ENCODE peak calls at places on chromosomes 4 and X, in seven cellular contexts. V is Peyer's patch, J is IMR-90, O is A549, H is lower lobe of right lung, I is kidney, W is thyroid gland. R is an unnamed sample. For H3K4me1 and H3K9me3, the result is how much of the 10 kb centered on the place peaks cover.

GRCh38 chr4:11483076-11483475 is 54.4 kb upstream of the HS3ST1 start:
- DNase-seq in J (no peak), W (no peak), H (no peak), V (no peak), I (no peak), O (no peak), R (no peak)

GRCh38 chrX:17521871-17522693 is 147.1 kb downstream of the NHS start:
- DNase-seq in J (peak), H (no peak), I (no peak), V (no peak), W (peak), O (peak), R (no peak)

GRCh38 chr4:112817933-112818921 is 181.3 kb downstream of the LARP7 start:
- DNase-seq in W (peak), O (peak), I (peak), H (peak), V (peak), J (peak), R (peak)

GRCh38 chrX:633655-634305 is 3.2 kb downstream of the SHOX start:
- DNase-seq in H (no peak), V (no peak), W (no peak), J (no peak), O (no peak), I (no peak), R (no peak)

GRCh38 chr4:158810487-158811215 is 41.8 kb downstream of the FNIP2 start:
- DNase-seq in W (peak), I (peak), V (no peak), O (peak), J (peak), H (no peak), R (no peak)

GRCh38 chr4:23312686-23313085 is 577.2 kb downstream of the PPARGC1A start:
- DNase-seq in J (no peak), I (no peak), V (no peak), O (no peak), H (no peak), W (no peak), R (no peak)

GRCh38 chr4:78205601-78206000 is 148.5 kb downstream of the FRAS1 start:
- DNase-seq in W (no peak), I (no peak), J (no peak), H (no peak), V (no peak), O (no peak), R (no peak)

GRCh38 chr4:170139764-170140163 is 50.0 kb upstream of the AADAT start:
- DNase-seq in V (no peak), I (no peak), J (peak), H (no peak), W (no peak), O (no peak), R (no peak)

GRCh38 chr4:24226018-24226417 is 336.2 kb upstream of the PPARGC1A start:
- DNase-seq in W (no peak), J (peak), H (no peak), I (no peak), V (no peak), O (no peak), R (no peak)

GRCh38 chr4:43286137-43286536 is 393.6 kb downstream of the GRXCR1 start:
- DNase-seq in V (no peak), J (no peak), W (no peak), H (no peak), O (no peak), I (no peak), R (no peak)

GRCh38 chr4:39635023-39635422 is 3.6 kb downstream of the SMIM14 start:
- DNase-seq in I (no peak), W (peak), H (no peak), V (no peak), O (no peak), J (no peak), R (no peak)

GRCh38 chrX:54920610-54921426 is at the start of gene TRO:
- DNase-seq in W (no peak), I (no peak), J (peak), H (no peak), O (no peak), V (no peak), R (no peak)

GRCh38 chr4:4824232-4824631 is 35.2 kb upstream of the MSX1 start:
- DNase-seq in J (no peak), H (no peak), I (no peak), O (no peak), W (no peak), V (no peak), R (no peak)

GRCh38 chrX:1112321-1112720 is 100.1 kb downstream of the CRLF2 start:
- DNase-seq in O (no peak), J (no peak), W (no peak), H (no peak), V (no peak), I (no peak), R (no peak)

GRCh38 chrX:121802881-121803412 is 755.5 kb downstream of the GLUD2 start:
- DNase-seq in I (no peak), J (no peak), H (no peak), V (no peak), O (no peak), W (no peak), R (no peak)

GRCh38 chr4:80186666-80187065 is 10.6 kb upstream of the PRDM8 start:
- DNase-seq in J (no peak), V (no peak), I (no peak), O (no peak), H (no peak), W (no peak), R (no peak)

GRCh38 chr4:153138736-153139135 is 65.5 kb upstream of the TRIM2 start:
- DNase-seq in H (no peak), O (no peak), W (no peak), V (no peak), J (no peak), I (no peak), R (no peak)

GRCh38 chr4:115030281-115030680 is 83.1 kb downstream of the NDST4 start:
- DNase-seq in I (no peak), O (no peak), W (no peak), J (no peak), V (no peak), H (no peak), R (no peak)

GRCh38 chr4:76559236-76560071 is 124.4 kb downstream of the SHROOM3 start:
- DNase-seq in W (no peak), H (no peak), I (no peak), V (no peak), J (no peak), O (no peak), R (no peak)

GRCh38 chrX:7746861-7747260 is 96.1 kb upstream of the VCX start:
- DNase-seq in J (no peak), W (no peak), O (no peak), H (no peak), I (no peak), V (no peak), R (no peak)

GRCh38 chrX:42776195-42776594 is 1.8 kb downstream of the PPP1R2C start:
- DNase-seq in J (no peak), V (no peak), I (no peak), O (no peak), W (no peak), H (no peak), R (no peak)

GRCh38 chr4:138290803-138291202 is 48.7 kb upstream of the SLC7A11 start:
- DNase-seq in J (no peak), H (no peak), W (no peak), V (no peak), O (no peak), I (no peak), R (no peak)

GRCh38 chr4:15754323-15754722 is 23.8 kb upstream of the CD38 start:
- DNase-seq in H (no peak), O (no peak), J (peak), I (no peak), W (no peak), V (no peak), R (no peak)

GRCh38 chr4:42122237-42122636 is 30.2 kb downstream of the BEND4 start:
- DNase-seq in J (no peak), H (no peak), O (no peak), W (no peak), I (no peak), V (no peak), R (no peak)

GRCh38 chr4:83255584-83255983 is 29.0 kb downstream of the COQ2 start:
- DNase-seq in H (no peak), O (peak), J (peak), I (no peak), V (no peak), W (no peak), R (no peak)

GRCh38 chr4:14180983-14181601 is 553.6 kb upstream of the BOD1L1 start:
- DNase-seq in J (peak), V (no peak), W (no peak), I (no peak), O (peak), H (no peak), R (no peak)

GRCh38 chrX:137352101-137352660 is 213.7 kb upstream of the ZIC3 start:
- DNase-seq in O (peak), J (no peak), I (no peak), W (no peak), V (no peak), H (no peak), R (no peak)

GRCh38 chr4:79852305-79852730 is 220.7 kb downstream of the ANTXR2 start:
- DNase-seq in I (peak), V (no peak), H (peak), O (peak), W (peak), J (peak), R (no peak)

GRCh38 chr4:25913056-25913850 is 767 bp upstream of the SMIM20 start:
- DNase-seq in H (peak), W (peak), J (peak), V (peak), O (no peak), I (peak), R (peak)

GRCh38 chr4:72689929-72690328 is 120.9 kb upstream of the ADAMTS3 start:
- DNase-seq in W (no peak), O (no peak), J (no peak), I (no peak), V (no peak), H (no peak), R (no peak)

GRCh38 chrX:109485470-109486340 is 3.8 kb upstream of the GUCY2F start:
- DNase-seq in W (peak), O (peak), V (peak), I (no peak), J (peak), H (peak), R (peak)

GRCh38 chr4:84799318-84799717 is 167.2 kb downstream of the WDFY3 start:
- DNase-seq in W (no peak), V (no peak), O (no peak), I (no peak), H (no peak), J (peak), R (no peak)

GRCh38 chrX:45358417-45358816 is 157.7 kb upstream of the DIPK2B start:
- DNase-seq in V (no peak), I (no peak), J (no peak), O (no peak), H (no peak), W (no peak), R (no peak)

DNA sequence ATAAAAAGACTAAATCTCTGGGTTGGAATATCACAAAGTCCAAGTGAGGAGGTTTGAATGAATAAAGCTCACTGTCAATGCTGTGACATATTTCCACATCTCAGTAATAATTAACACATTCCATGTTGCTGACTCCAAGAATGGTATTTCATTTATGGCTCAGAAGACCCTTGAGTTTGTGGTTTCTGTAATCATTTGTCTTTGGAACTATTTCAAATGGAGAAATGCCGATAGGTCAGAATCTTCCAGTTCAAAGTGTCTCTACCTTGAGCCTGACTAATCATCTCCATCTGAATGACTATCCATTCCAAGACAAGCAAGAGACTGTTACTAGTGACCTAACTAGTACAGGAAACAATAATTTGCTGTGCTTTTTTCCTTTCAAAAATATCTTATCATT is 24.2 kb upstream of the SLC2A9 start:
- DNase-seq in W (no peak), H (no peak), O (peak), V (no peak), J (peak), I (no peak), R (no peak)
- H3K4me1 ChIP-seq in W (under half), H (under half), O (under half), V (under half), J (under half), I (under half), R (under half)

GRCh38 chrX:131216828-131217227 is 72.3 kb downstream of the IGSF1 start:
- DNase-seq in I (no peak), W (no peak), O (no peak), J (no peak), V (no peak), H (no peak), R (no peak)
- H3K9me3 ChIP-seq in I (under half), W (under half), O (under half), J (under half), V (under half), H (under half), R (under half)

GRCh38 chr4:2486981-2487380 is 18.1 kb downstream of the RNF4 start:
- DNase-seq in I (peak), J (no peak), W (peak), H (no peak), O (no peak), V (no peak), R (no peak)
- H3K4me1 ChIP-seq in I (under half), J (under half), W (half or more), H (half or more), O (under half), V (half or more), R (half or more)

DNA sequence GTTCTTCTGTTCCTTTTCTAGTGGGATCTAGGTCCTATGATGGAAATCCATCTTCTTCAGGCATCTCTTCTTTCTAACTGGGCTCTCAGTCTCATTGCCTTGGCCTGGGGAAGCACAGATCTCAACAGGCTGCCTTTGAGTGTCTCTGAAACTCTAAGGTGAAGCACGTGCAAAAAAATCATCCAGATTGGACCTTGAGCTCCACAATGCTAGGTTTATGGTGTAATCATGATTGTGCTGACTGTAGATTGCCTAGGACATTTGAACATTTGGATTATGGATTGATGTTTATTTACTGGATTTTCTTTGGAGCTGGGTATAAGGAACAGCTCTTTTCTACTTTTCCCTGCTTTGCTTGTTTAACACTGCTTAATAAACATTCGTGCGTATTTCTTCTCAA is 191.5 kb upstream of the NR3C2 start:
- DNase-seq in W (no peak), J (no peak), O (no peak), I (no peak), H (no peak), V (no peak), R (no peak)
- H3K9me3 ChIP-seq in W (under half), J (under half), O (under half), I (under half), H (under half), V (under half), R (under half)

DNA sequence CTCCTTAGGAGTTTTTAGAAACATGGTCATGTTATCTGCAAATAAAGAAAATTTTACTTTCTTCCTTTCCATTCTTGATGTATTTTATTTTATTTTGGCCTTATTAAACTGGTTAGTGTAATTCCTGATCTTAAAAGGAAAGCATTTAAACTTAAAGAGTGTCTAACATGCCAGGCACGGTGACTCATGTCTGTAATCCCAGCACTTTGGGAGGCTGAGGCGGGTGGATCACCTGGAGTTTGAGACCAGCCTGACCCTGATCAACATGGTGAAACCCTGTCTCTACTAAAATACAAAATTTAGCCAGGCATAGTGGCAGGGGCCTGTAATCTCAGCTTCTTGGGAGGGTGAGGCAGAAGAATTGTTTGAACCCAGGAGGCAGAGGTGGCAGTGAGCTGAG is 281.3 kb downstream of the PTTG2 start:
- DNase-seq in I (no peak), O (no peak), W (no peak), H (no peak), V (no peak), J (no peak), R (no peak)
- H3K4me1 ChIP-seq in I (under half), O (under half), W (under half), H (under half), V (under half), J (under half), R (under half)

DNA sequence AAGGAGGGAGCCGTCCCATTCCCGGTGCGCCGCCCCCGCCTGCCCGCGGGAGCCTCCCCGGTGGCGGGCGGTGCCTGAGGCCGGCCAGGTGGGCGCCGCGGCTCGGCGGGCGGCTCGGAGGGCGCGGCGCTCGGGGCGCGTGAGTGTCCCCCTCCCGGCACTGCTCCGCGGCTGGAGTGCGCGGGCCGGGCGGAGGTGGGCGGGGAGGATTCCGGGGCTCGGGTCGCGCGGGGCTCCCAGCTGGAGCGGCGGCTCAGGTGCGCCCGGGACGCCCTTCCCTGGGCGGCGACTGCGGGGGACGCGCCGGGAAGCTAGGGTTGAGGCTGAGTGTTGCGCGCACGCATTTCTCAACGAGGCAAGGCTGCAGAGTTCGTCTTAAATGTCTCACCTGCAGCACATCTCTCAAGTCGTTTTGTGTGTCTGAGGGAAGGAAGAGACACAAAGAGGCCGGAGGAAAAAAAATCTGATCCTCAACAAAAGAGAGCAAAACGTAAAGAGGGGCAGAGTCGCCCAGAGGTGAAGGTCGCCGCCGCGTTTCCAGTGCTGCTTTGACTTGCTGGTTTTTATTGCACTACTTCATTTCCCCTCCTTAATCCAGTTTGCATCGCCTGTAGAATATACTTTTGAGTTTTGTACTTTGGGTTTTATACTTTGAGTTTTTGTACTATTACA is 106.7 kb upstream of the STOX2 start:
- DNase-seq in W (peak), V (no peak), I (peak), J (no peak), H (peak), O (no peak), R (peak)
- H3K9me3 ChIP-seq in W (under half), V (under half), I (under half), J (under half), H (under half), O (under half), R (under half)

DNA sequence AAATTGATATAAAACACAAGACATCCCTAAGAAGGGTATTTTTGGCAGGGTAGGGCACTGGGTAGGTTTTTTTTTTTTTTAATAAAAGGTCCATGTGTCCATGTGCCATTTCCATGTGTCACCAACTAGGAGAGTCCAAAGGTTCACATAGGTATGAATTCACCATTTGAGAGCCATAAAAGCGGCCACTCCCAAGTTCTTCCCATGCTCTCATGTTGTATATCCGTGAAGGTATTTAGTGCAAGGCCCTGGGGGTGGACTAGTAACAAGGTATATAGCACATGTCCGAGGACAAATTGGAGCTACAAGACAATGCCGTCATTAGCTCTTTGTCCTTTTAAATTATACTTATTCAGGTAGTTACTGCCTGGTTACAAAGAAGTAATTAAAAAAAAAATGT is 107.3 kb downstream of the PDE5A start:
- DNase-seq in I (no peak), V (no peak), J (no peak), H (no peak), O (no peak), W (no peak), R (no peak)
- H3K4me1 ChIP-seq in I (under half), V (under half), J (under half), H (under half), O (under half), W (under half), R (under half)

R was measured in upper lobe of right lung.